ENCODE peak calls at places on chromosome 5, in six cellular contexts. I is stimulated activated CD4-positive, alpha-beta T cell treated with anti-CD3 and anti-CD28 coated beads, Interleukin-1b, Interleukin-23, amount 100 ng/mL, for 48 hours; U is activated gamma-delta T cell treated with Interleukin-2 at 50 U/mL for 16 hours; R is HFF-Myc; S is COR-L47; P is HS-5. M is an unnamed sample.
A peak's percentile ranks its signal among the peaks of the same experiment; 100 is the strongest.

GRCh38 chr5:37774912-37775483 is 64.8 kb downstream of the GDNF start:
- DNase-seq in I (peak; percentile 30), U (no peak), R (no peak), S (no peak), P (no peak), M (no peak)

GRCh38 chr5:9927521-9927997 is 297.4 kb upstream of the TAS2R1 start:
- DNase-seq in I (no peak), U (no peak), R (no peak), S (no peak), P (peak; percentile 46), M (no peak)

GRCh38 chr5:96870094-96871021 is 5.9 kb upstream of the ERAP2 start:
- DNase-seq in I (peak; percentile 28), U (no peak), R (no peak), S (no peak), P (no peak), M (no peak)

GRCh38 chr5:128111818-128112448 is 28.4 kb downstream of the SLC12A2 start:
- DNase-seq in I (no peak), U (no peak), R (no peak), S (no peak), P (peak; percentile 14), M (no peak)

GRCh38 chr5:75108931-75109596 is 56.7 kb upstream of the GCNT4 start:
- DNase-seq in I (no peak), U (no peak), R (no peak), S (no peak), P (no peak), M (no peak)

GRCh38 chr5:122816726-122817125 is 28.7 kb upstream of the SNX24 start:
- DNase-seq in I (no peak), U (no peak), R (no peak), S (no peak), P (no peak), M (no peak)

GRCh38 chr5:142115937-142116614 is 7.5 kb downstream of the NDFIP1 start:
- DNase-seq in I (no peak), U (no peak), R (peak; percentile 15), S (no peak), P (peak; percentile 45), M (no peak)

GRCh38 chr5:59485629-59486439 is 407.7 kb downstream of the PDE4D start:
- DNase-seq in I (no peak), U (no peak), R (peak; percentile 10), S (no peak), P (no peak), M (no peak)

GRCh38 chr5:20145240-20145639 is 157.2 kb upstream of the CDH18 start:
- DNase-seq in I (no peak), U (no peak), R (no peak), S (no peak), P (no peak), M (no peak)

GRCh38 chr5:156191547-156191946 is 135.4 kb upstream of the SGCD start:
- DNase-seq in I (no peak), U (no peak), R (no peak), S (no peak), P (no peak), M (no peak)

GRCh38 chr5:39498247-39498952 is 73.6 kb upstream of the DAB2 start:
- DNase-seq in I (no peak), U (no peak), R (no peak), S (no peak), P (no peak), M (no peak)

GRCh38 chr5:172104021-172104420 is 84.0 kb downstream of the STK10 start:
- DNase-seq in I (no peak), U (no peak), R (no peak), S (no peak), P (no peak), M (no peak)

GRCh38 chr5:133249593-133249992 is 197.8 kb downstream of the HSPA4 start:
- DNase-seq in I (no peak), U (no peak), R (no peak), S (no peak), P (no peak), M (no peak)

GRCh38 chr5:17069995-17070405 is 133.9 kb upstream of the MYO10 start:
- DNase-seq in I (no peak), U (no peak), R (no peak), S (no peak), P (no peak), M (no peak)

GRCh38 chr5:179309383-179309670 is 35.9 kb downstream of the ADAMTS2 start:
- DNase-seq in I (no peak), U (no peak), R (no peak), S (no peak), P (no peak), M (no peak)

GRCh38 chr5:1405539-1406530 is 39.4 kb downstream of the SLC6A3 start:
- DNase-seq in I (no peak), U (no peak), R (no peak), S (no peak), P (no peak), M (peak; percentile 26)

GRCh38 chr5:167294861-167295685 is 996.4 kb upstream of the WWC1 start:
- DNase-seq in I (no peak), U (no peak), R (peak; percentile 94), S (no peak), P (peak; percentile 84), M (no peak)

GRCh38 chr5:112931473-112931872 is 9.4 kb upstream of the REEP5 start:
- DNase-seq in I (no peak), U (no peak), R (no peak), S (no peak), P (no peak), M (no peak)

GRCh38 chr5:71922584-71923106 is 184.6 kb upstream of the MAP1B start:
- DNase-seq in I (no peak), U (no peak), R (no peak), S (no peak), P (peak; percentile 78), M (no peak)

GRCh38 chr5:54229041-54229780 is 81.2 kb downstream of the ARL15 start:
- DNase-seq in I (peak; percentile 66), U (peak; percentile 70), R (no peak), S (peak; percentile 46), P (no peak), M (peak; percentile 77)

GRCh38 chr5:129103397-129103796 is 8.8 kb downstream of the ISOC1 start:
- DNase-seq in I (no peak), U (no peak), R (no peak), S (no peak), P (no peak), M (no peak)

GRCh38 chr5:37598665-37599064 is 219.5 kb downstream of the WDR70 start:
- DNase-seq in I (no peak), U (no peak), R (no peak), S (no peak), P (no peak), M (no peak)

GRCh38 chr5:73448451-73449136 is at the start of gene FOXD1:
- DNase-seq in I (peak; percentile 37), U (peak; percentile 17), R (peak; percentile 68), S (peak; percentile 81), P (peak; percentile 90), M (peak; percentile 72)

GRCh38 chr5:141814064-141814982 is 63.9 kb downstream of the PCDH1 start:
- DNase-seq in I (peak; percentile 46), U (peak; percentile 30), R (no peak), S (peak; percentile 22), P (no peak), M (peak; percentile 64)

GRCh38 chr5:37665272-37665671 is 174.6 kb downstream of the GDNF start:
- DNase-seq in I (no peak), U (no peak), R (peak; percentile 63), S (no peak), P (no peak), M (no peak)

M was measured in Right ventricle myocardium superior.